ENCODE peak calls at places on chromosome 20, in six cellular contexts. U is suprapubic skin; J is stimulated activated CD8-positive, alpha-beta memory T cell treated with anti-CD3 and anti-CD28 coated beads, Interleukin-15, amount 100 ng/mL, for 24 hours; R is DMS 273 treated with DMSO at 0.1 percent for 48 hours; M is thoracic aorta; G is DMS153. B is an unnamed sample.

GRCh38 chr20:36084897-36085617 is 69.5 kb upstream of the EPB41L1 start:
- DNase-seq in R (no peak), J (no peak), G (no peak), U (no peak), M (no peak), B (no peak)

GRCh38 chr20:23147964-23148720 is 62.0 kb upstream of the CD93 start:
- DNase-seq in J (no peak), M (peak), R (no peak), G (no peak), U (peak), B (no peak)

GRCh38 chr20:9500121-9500911 is 14.1 kb upstream of the LAMP5 start:
- DNase-seq in G (no peak), U (no peak), M (no peak), R (no peak), J (no peak), B (no peak)

GRCh38 chr20:40494238-40494637 is 194.8 kb downstream of the MAFB start:
- DNase-seq in U (no peak), G (no peak), R (no peak), J (no peak), M (no peak), B (no peak)

GRCh38 chr20:39822667-39823066 is 860.5 kb downstream of the DHX35 start:
- DNase-seq in M (no peak), U (no peak), G (no peak), R (no peak), J (no peak), B (no peak)

GRCh38 chr20:16381444-16381843 is 191.8 kb downstream of the KIF16B start:
- DNase-seq in U (no peak), G (no peak), M (no peak), R (no peak), J (no peak), B (no peak)

GRCh38 chr20:58523072-58523681 is 8.0 kb upstream of the APCDD1L start:
- DNase-seq in R (peak), U (no peak), J (no peak), G (no peak), M (no peak), B (peak)

GRCh38 chr20:16209826-16210365 is 363.4 kb downstream of the KIF16B start:
- DNase-seq in G (no peak), U (no peak), R (no peak), J (no peak), M (no peak), B (no peak)

GRCh38 chr20:31608256-31608980 is 3.3 kb downstream of the ID1 start:
- DNase-seq in M (no peak), G (peak), U (peak), J (no peak), R (peak), B (peak)

GRCh38 chr20:15475483-15475882 is 1097.8 kb downstream of the KIF16B start:
- DNase-seq in U (no peak), R (peak), M (no peak), J (no peak), G (peak), B (no peak)

GRCh38 chr20:39849664-39850063 is 839.4 kb downstream of the MAFB start:
- DNase-seq in G (peak), J (no peak), M (peak), U (peak), R (peak), B (no peak)

GRCh38 chr20:25051386-25052155 is 6.4 kb downstream of the ACSS1 start:
- DNase-seq in M (no peak), J (no peak), U (peak), G (no peak), R (no peak), B (no peak)

GRCh38 chr20:32968833-32969241 is 35.4 kb downstream of the SUN5 start:
- DNase-seq in R (no peak), G (no peak), U (peak), J (no peak), M (no peak), B (no peak)

B was measured in NCI-H524 treated with DMSO at 0.1 percent for 48 hours.